ENCODE peak calls at places on chromosome 4, in six cellular contexts. One of them, this sample, is unnamed.

GRCh38 chr4:23966720-23967119 is 76.9 kb upstream of the PPARGC1A start:
- DNase-seq in right lobe of liver: no peak
- DNase-seq in astrocyte of the spinal cord: no peak
- DNase-seq in colonic mucosa: no peak
- DNase-seq in nephron progenitor cell: no peak
- DNase-seq in PC-3: no peak
- DNase-seq in this sample: no peak

GRCh38 chr4:92121099-92121498 is 182.7 kb upstream of the GRID2 start:
- DNase-seq in right lobe of liver: no peak
- DNase-seq in astrocyte of the spinal cord: peak
- DNase-seq in colonic mucosa: no peak
- DNase-seq in nephron progenitor cell: no peak
- DNase-seq in PC-3: peak
- DNase-seq in this sample: no peak

GRCh38 chr4:151218343-151218742 is 58.6 kb upstream of the PRSS48 start:
- DNase-seq in right lobe of liver: no peak
- DNase-seq in astrocyte of the spinal cord: peak
- DNase-seq in colonic mucosa: no peak
- DNase-seq in nephron progenitor cell: no peak
- DNase-seq in PC-3: no peak
- DNase-seq in this sample: no peak

GRCh38 chr4:123106741-123107140 is 184.3 kb upstream of the NUDT6 start:
- DNase-seq in right lobe of liver: no peak
- DNase-seq in astrocyte of the spinal cord: no peak
- DNase-seq in colonic mucosa: no peak
- DNase-seq in nephron progenitor cell: no peak
- DNase-seq in PC-3: no peak
- DNase-seq in this sample: no peak

GRCh38 chr4:3384771-3385701 is 56.7 kb upstream of the HGFAC start:
- DNase-seq in right lobe of liver: peak
- DNase-seq in astrocyte of the spinal cord: no peak
- DNase-seq in colonic mucosa: peak
- DNase-seq in nephron progenitor cell: no peak
- DNase-seq in PC-3: no peak
- DNase-seq in this sample: peak

GRCh38 chr4:26803462-26803861 is 57.2 kb upstream of the STIM2 start:
- DNase-seq in right lobe of liver: no peak
- DNase-seq in astrocyte of the spinal cord: no peak
- DNase-seq in colonic mucosa: no peak
- DNase-seq in nephron progenitor cell: peak
- DNase-seq in PC-3: no peak
- DNase-seq in this sample: no peak

GRCh38 chr4:10205223-10205622 is 88.6 kb upstream of the WDR1 start:
- DNase-seq in right lobe of liver: no peak
- DNase-seq in astrocyte of the spinal cord: no peak
- DNase-seq in colonic mucosa: no peak
- DNase-seq in nephron progenitor cell: no peak
- DNase-seq in PC-3: peak
- DNase-seq in this sample: no peak

GRCh38 chr4:47451657-47452056 is 11.8 kb downstream of the COMMD8 start:
- DNase-seq in right lobe of liver: no peak
- DNase-seq in astrocyte of the spinal cord: no peak
- DNase-seq in colonic mucosa: no peak
- DNase-seq in nephron progenitor cell: no peak
- DNase-seq in PC-3: no peak
- DNase-seq in this sample: no peak

GRCh38 chr4:86791126-86791525 is 58.1 kb downstream of the SLC10A6 start:
- DNase-seq in right lobe of liver: no peak
- DNase-seq in astrocyte of the spinal cord: no peak
- DNase-seq in colonic mucosa: no peak
- DNase-seq in nephron progenitor cell: no peak
- DNase-seq in PC-3: no peak
- DNase-seq in this sample: no peak

GRCh38 chr4:186078977-186079697 is 10.2 kb downstream of the TLR3 start:
- DNase-seq in right lobe of liver: no peak
- DNase-seq in astrocyte of the spinal cord: no peak
- DNase-seq in colonic mucosa: no peak
- DNase-seq in nephron progenitor cell: peak
- DNase-seq in PC-3: peak
- DNase-seq in this sample: no peak

GRCh38 chr4:118955515-118955914 is 66.9 kb downstream of the SYNPO2 start:
- DNase-seq in right lobe of liver: no peak
- DNase-seq in astrocyte of the spinal cord: peak
- DNase-seq in colonic mucosa: no peak
- DNase-seq in nephron progenitor cell: no peak
- DNase-seq in PC-3: no peak
- DNase-seq in this sample: no peak

GRCh38 chr4:8840816-8841455 is 30.7 kb downstream of the HMX1 start:
- DNase-seq in right lobe of liver: peak
- DNase-seq in astrocyte of the spinal cord: no peak
- DNase-seq in colonic mucosa: no peak
- DNase-seq in nephron progenitor cell: no peak
- DNase-seq in PC-3: no peak
- DNase-seq in this sample: no peak

GRCh38 chr4:26838055-26838842 is 22.4 kb upstream of the STIM2 start:
- DNase-seq in right lobe of liver: no peak
- DNase-seq in astrocyte of the spinal cord: peak
- DNase-seq in colonic mucosa: no peak
- DNase-seq in nephron progenitor cell: no peak
- DNase-seq in PC-3: no peak
- DNase-seq in this sample: no peak

GRCh38 chr4:8070751-8071718 is 87.6 kb downstream of the ABLIM2 start:
- DNase-seq in right lobe of liver: no peak
- DNase-seq in astrocyte of the spinal cord: no peak
- DNase-seq in colonic mucosa: no peak
- DNase-seq in nephron progenitor cell: peak
- DNase-seq in PC-3: no peak
- DNase-seq in this sample: no peak

GRCh38 chr4:52982246-52982950 is 120.3 kb downstream of the RASL11B start:
- DNase-seq in right lobe of liver: no peak
- DNase-seq in astrocyte of the spinal cord: peak
- DNase-seq in colonic mucosa: no peak
- DNase-seq in nephron progenitor cell: peak
- DNase-seq in PC-3: peak
- DNase-seq in this sample: no peak

GRCh38 chr4:145933134-145933533 is 5.5 kb downstream of the ZNF827 start:
- DNase-seq in right lobe of liver: no peak
- DNase-seq in astrocyte of the spinal cord: no peak
- DNase-seq in colonic mucosa: no peak
- DNase-seq in nephron progenitor cell: no peak
- DNase-seq in PC-3: no peak
- DNase-seq in this sample: no peak

GRCh38 chr4:65668201-65669007 is 1.9 kb downstream of the EPHA5 start:
- DNase-seq in right lobe of liver: no peak
- DNase-seq in astrocyte of the spinal cord: peak
- DNase-seq in colonic mucosa: no peak
- DNase-seq in nephron progenitor cell: peak
- DNase-seq in PC-3: peak
- DNase-seq in this sample: no peak

GRCh38 chr4:53592686-53593641 is 1.7 kb upstream of the LNX1 start:
- DNase-seq in right lobe of liver: no peak
- DNase-seq in astrocyte of the spinal cord: peak
- DNase-seq in colonic mucosa: peak
- DNase-seq in nephron progenitor cell: peak
- DNase-seq in PC-3: no peak
- DNase-seq in this sample: no peak

GRCh38 chr4:26206339-26206738 is 114.5 kb upstream of the RBPJ start:
- DNase-seq in right lobe of liver: no peak
- DNase-seq in astrocyte of the spinal cord: peak
- DNase-seq in colonic mucosa: no peak
- DNase-seq in nephron progenitor cell: no peak
- DNase-seq in PC-3: peak
- DNase-seq in this sample: no peak

GRCh38 chr4:126701756-126702155 is 931.0 kb upstream of the INTU start:
- DNase-seq in right lobe of liver: no peak
- DNase-seq in astrocyte of the spinal cord: peak
- DNase-seq in colonic mucosa: no peak
- DNase-seq in nephron progenitor cell: no peak
- DNase-seq in PC-3: no peak
- DNase-seq in this sample: no peak

GRCh38 chr4:76691767-76692689 is 205.9 kb downstream of the SOWAHB start:
- DNase-seq in right lobe of liver: no peak
- DNase-seq in astrocyte of the spinal cord: peak
- DNase-seq in colonic mucosa: no peak
- DNase-seq in nephron progenitor cell: no peak
- DNase-seq in PC-3: no peak
- DNase-seq in this sample: no peak

GRCh38 chr4:808860-809570 is 16.9 kb downstream of the CPLX1 start:
- DNase-seq in right lobe of liver: no peak
- DNase-seq in astrocyte of the spinal cord: no peak
- DNase-seq in colonic mucosa: no peak
- DNase-seq in nephron progenitor cell: no peak
- DNase-seq in PC-3: no peak
- DNase-seq in this sample: no peak

GRCh38 chr4:138222041-138222440 is 20.1 kb downstream of the SLC7A11 start:
- DNase-seq in right lobe of liver: no peak
- DNase-seq in astrocyte of the spinal cord: peak
- DNase-seq in colonic mucosa: no peak
- DNase-seq in nephron progenitor cell: no peak
- DNase-seq in PC-3: peak
- DNase-seq in this sample: no peak

GRCh38 chr4:183078634-183079033 is 20.4 kb upstream of the WWC2 start:
- DNase-seq in right lobe of liver: no peak
- DNase-seq in astrocyte of the spinal cord: no peak
- DNase-seq in colonic mucosa: no peak
- DNase-seq in nephron progenitor cell: no peak
- DNase-seq in PC-3: no peak
- DNase-seq in this sample: no peak

GRCh38 chr4:183074288-183074990 is 24.6 kb upstream of the WWC2 start:
- DNase-seq in right lobe of liver: no peak
- DNase-seq in astrocyte of the spinal cord: peak
- DNase-seq in colonic mucosa: no peak
- DNase-seq in nephron progenitor cell: no peak
- DNase-seq in PC-3: no peak
- DNase-seq in this sample: no peak

GRCh38 chr4:183072181-183072580 is 26.9 kb upstream of the WWC2 start:
- DNase-seq in right lobe of liver: no peak
- DNase-seq in astrocyte of the spinal cord: no peak
- DNase-seq in colonic mucosa: no peak
- DNase-seq in nephron progenitor cell: no peak
- DNase-seq in PC-3: no peak
- DNase-seq in this sample: no peak

GRCh38 chr4:183071222-183071621 is 27.8 kb upstream of the WWC2 start:
- DNase-seq in right lobe of liver: no peak
- DNase-seq in astrocyte of the spinal cord: no peak
- DNase-seq in colonic mucosa: no peak
- DNase-seq in nephron progenitor cell: no peak
- DNase-seq in PC-3: no peak
- DNase-seq in this sample: no peak

DNA sequence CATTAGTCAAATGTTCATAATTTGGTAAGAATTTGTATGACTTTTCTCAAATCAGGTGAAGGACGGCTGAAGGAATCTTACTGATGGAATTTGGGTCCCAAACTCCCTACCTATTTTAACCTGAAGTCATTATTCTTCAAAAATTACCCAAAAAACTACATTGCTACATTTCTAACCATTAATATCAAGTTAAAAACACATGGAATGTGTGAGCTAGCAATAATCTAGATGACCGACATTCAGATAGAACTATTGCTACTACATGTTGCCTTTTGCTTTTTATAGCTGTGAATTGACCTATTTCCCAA is 25.3 kb upstream of the WWC2 start:
- DNase-seq in right lobe of liver: no peak
- DNase-seq in astrocyte of the spinal cord: no peak
- DNase-seq in colonic mucosa: no peak
- DNase-seq in nephron progenitor cell: no peak
- DNase-seq in PC-3: no peak
- DNase-seq in this sample: no peak
- TF ChIP-seq CTCF in right lobe of liver: peak
- TF ChIP-seq CTCF in astrocyte of the spinal cord: no peak
- TF ChIP-seq CTCF in colonic mucosa: no peak
- TF ChIP-seq CTCF in nephron progenitor cell: peak
- TF ChIP-seq CTCF in PC-3: no peak
- TF ChIP-seq CTCF in this sample: peak

DNA sequence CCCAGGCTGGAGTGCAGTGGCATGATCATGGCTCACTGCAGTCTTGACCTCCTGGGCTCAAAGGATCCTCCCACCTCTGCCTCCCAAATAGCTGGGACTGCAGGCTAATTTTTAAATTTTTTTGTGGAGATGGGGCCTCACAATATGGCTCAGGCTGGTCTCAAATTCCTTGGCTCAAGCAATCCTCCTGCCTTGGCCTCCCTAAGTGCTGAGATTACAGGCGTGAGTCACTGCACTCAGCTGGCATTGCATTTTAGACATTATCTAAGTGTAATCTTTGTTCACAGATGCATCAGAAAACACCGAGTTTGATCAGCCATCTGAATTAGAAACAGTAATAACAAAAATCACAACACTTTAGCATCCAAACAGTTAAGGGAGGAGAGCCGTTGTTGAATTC is 53.4 kb upstream of the CBR4 start:
- DNase-seq in right lobe of liver: no peak
- DNase-seq in astrocyte of the spinal cord: no peak
- DNase-seq in colonic mucosa: no peak
- DNase-seq in nephron progenitor cell: no peak
- DNase-seq in PC-3: no peak
- DNase-seq in this sample: no peak
- TF ChIP-seq CTCF in right lobe of liver: no peak
- TF ChIP-seq CTCF in astrocyte of the spinal cord: no peak
- TF ChIP-seq CTCF in colonic mucosa: no peak
- TF ChIP-seq CTCF in nephron progenitor cell: no peak
- TF ChIP-seq CTCF in PC-3: no peak
- TF ChIP-seq CTCF in this sample: no peak

GRCh38 chr4:39446842-39447573 is 11.7 kb downstream of the RPL9 start:
- DNase-seq in right lobe of liver: no peak
- DNase-seq in astrocyte of the spinal cord: peak
- DNase-seq in colonic mucosa: peak
- DNase-seq in nephron progenitor cell: no peak
- DNase-seq in PC-3: peak
- DNase-seq in this sample: peak
- TF ChIP-seq CTCF in right lobe of liver: no peak
- TF ChIP-seq CTCF in astrocyte of the spinal cord: peak
- TF ChIP-seq CTCF in colonic mucosa: peak
- TF ChIP-seq CTCF in nephron progenitor cell: no peak
- TF ChIP-seq CTCF in PC-3: no peak
- TF ChIP-seq CTCF in this sample: no peak

DNA sequence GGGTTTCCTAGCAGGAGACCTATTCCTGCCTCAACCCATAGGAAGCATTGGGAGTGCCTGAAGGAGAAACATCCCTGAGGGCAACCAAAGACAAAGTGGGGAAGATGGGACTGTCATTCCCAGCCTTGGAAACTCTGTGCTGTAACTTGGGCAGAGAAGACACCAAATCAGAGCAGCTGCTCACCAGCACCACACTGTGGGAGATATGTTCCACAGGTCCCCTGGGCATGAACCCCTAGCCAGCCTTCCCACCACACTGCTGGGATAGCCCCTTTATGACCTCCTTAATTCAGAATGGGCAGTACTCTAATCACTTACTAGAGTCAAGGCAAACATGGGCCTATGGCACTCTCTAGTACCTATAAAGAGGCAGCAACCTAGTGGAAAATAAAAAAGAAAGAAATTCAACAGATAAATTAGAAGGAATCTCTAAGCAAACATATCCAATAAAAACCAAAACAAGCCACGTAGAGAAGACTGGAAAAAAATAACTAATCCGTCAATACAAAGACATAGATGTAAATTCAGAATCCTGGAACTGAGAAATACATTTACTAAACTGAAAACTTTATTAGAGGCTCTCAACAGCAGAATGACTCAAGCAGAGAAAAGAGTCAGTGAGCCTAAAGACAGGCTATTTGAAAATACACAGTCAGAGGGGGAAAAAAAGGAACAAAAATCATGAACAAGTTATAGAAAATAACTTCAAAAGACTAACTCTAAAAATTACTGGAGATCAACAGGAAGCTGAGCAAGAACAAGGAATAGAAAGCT is 878.4 kb upstream of the FRG1 start:
- DNase-seq in right lobe of liver: no peak
- DNase-seq in astrocyte of the spinal cord: no peak
- DNase-seq in colonic mucosa: no peak
- DNase-seq in nephron progenitor cell: no peak
- DNase-seq in PC-3: no peak
- DNase-seq in this sample: no peak
- TF ChIP-seq CTCF in right lobe of liver: no peak
- TF ChIP-seq CTCF in astrocyte of the spinal cord: no peak
- TF ChIP-seq CTCF in colonic mucosa: no peak
- TF ChIP-seq CTCF in nephron progenitor cell: no peak
- TF ChIP-seq CTCF in PC-3: no peak
- TF ChIP-seq CTCF in this sample: no peak